ENCODE peak calls at places on chromosomes 12 and 14, in nine cellular contexts. S is NCI-H1092, H is EH, I is NCI-H2081, D is HS-5, G is tibial nerve, U is NCI-H82, Y is A549, R is kidney glomerular epithelial cell. J is an unnamed sample.

GRCh38 chr14:51424569-51425251 is 184.7 kb downstream of the TMX1 start:
- DNase-seq in S (no peak), H (peak; percentile 68), I (no peak), D (no peak), G (peak; percentile 51), U (no peak), Y (no peak), R (no peak), J (no peak)

GRCh38 chr14:30692669-30693068 is 70.5 kb downstream of the SCFD1 start:
- DNase-seq in S (no peak), H (no peak), I (no peak), D (no peak), G (no peak), U (no peak), Y (no peak), R (no peak), J (no peak)

GRCh38 chr14:85534435-85534834 is 4.5 kb downstream of the FLRT2 start:
- DNase-seq in S (no peak), H (peak; percentile 15), I (no peak), D (no peak), G (no peak), U (peak; percentile 10), Y (no peak), R (no peak), J (peak; percentile 17)

GRCh38 chr14:99146991-99147740 is 124.8 kb downstream of the BCL11B start:
- DNase-seq in S (no peak), H (no peak), I (no peak), D (no peak), G (no peak), U (no peak), Y (no peak), R (no peak), J (no peak)

GRCh38 chr12:7497661-7498060 is 5.9 kb downstream of the CD163 start:
- DNase-seq in S (no peak), H (peak; percentile 32), I (no peak), D (no peak), G (no peak), U (no peak), Y (no peak), R (no peak), J (no peak)

GRCh38 chr14:38065101-38065762 is 142.5 kb upstream of the SSTR1 start:
- DNase-seq in S (no peak), H (no peak), I (no peak), D (no peak), G (no peak), U (no peak), Y (no peak), R (no peak), J (no peak)

GRCh38 chr12:89234324-89235114 is 117.8 kb downstream of the DUSP6 start:
- DNase-seq in S (no peak), H (no peak), I (no peak), D (no peak), G (no peak), U (no peak), Y (no peak), R (no peak), J (no peak)

GRCh38 chr12:1457901-1458300 is 136.5 kb downstream of the FBXL14 start:
- DNase-seq in S (no peak), H (peak; percentile 97), I (no peak), D (peak; percentile 88), G (no peak), U (no peak), Y (no peak), R (no peak), J (peak; percentile 100)

GRCh38 chr14:56107615-56108014 is 10.6 kb upstream of the PELI2 start:
- DNase-seq in S (no peak), H (no peak), I (no peak), D (no peak), G (no peak), U (no peak), Y (no peak), R (no peak), J (no peak)

GRCh38 chr12:108640802-108641445 is 7.2 kb upstream of the SELPLG start:
- DNase-seq in S (no peak), H (peak; percentile 54), I (no peak), D (no peak), G (no peak), U (peak; percentile 71), Y (no peak), R (peak; percentile 13), J (no peak)

GRCh38 chr12:109947511-109947910 is 47.4 kb downstream of the TCHP start:
- DNase-seq in S (no peak), H (peak; percentile 92), I (no peak), D (no peak), G (no peak), U (no peak), Y (no peak), R (no peak), J (no peak)

GRCh38 chr12:34311337-34311736 is 289.0 kb downstream of the ALG10 start:
- DNase-seq in S (no peak), H (no peak), I (no peak), D (no peak), G (no peak), U (no peak), Y (no peak), R (no peak), J (no peak)

GRCh38 chr12:25058012-25058411 is 109.1 kb upstream of the BCAT1 start:
- DNase-seq in S (no peak), H (no peak), I (no peak), D (no peak), G (no peak), U (no peak), Y (no peak), R (no peak), J (no peak)

GRCh38 chr14:75917322-75918251 is 64.2 kb downstream of the TGFB3 start:
- DNase-seq in S (no peak), H (no peak), I (no peak), D (no peak), G (no peak), U (peak; percentile 35), Y (no peak), R (no peak), J (no peak)

GRCh38 chr12:26017484-26018211 is 59.2 kb downstream of the RASSF8 start:
- DNase-seq in S (no peak), H (peak; percentile 51), I (peak; percentile 30), D (no peak), G (peak; percentile 40), U (peak; percentile 83), Y (peak; percentile 21), R (no peak), J (no peak)

GRCh38 chr12:47905313-47905730 is 528 bp upstream of the VDR start:
- DNase-seq in S (peak; percentile 57), H (no peak), I (peak; percentile 73), D (no peak), G (no peak), U (no peak), Y (no peak), R (no peak), J (no peak)

GRCh38 chr14:70654609-70655008 is 12.9 kb downstream of the TTC9 start:
- DNase-seq in S (no peak), H (peak; percentile 30), I (no peak), D (no peak), G (no peak), U (no peak), Y (no peak), R (no peak), J (no peak)

GRCh38 chr12:1936406-1937320 is 18.2 kb upstream of the CACNA2D4 start:
- DNase-seq in S (peak; percentile 79), H (peak; percentile 78), I (peak; percentile 73), D (no peak), G (no peak), U (peak; percentile 51), Y (peak; percentile 13), R (peak; percentile 87), J (no peak)

GRCh38 chr12:89965993-89966392 is 257.4 kb upstream of the ATP2B1 start:
- DNase-seq in S (no peak), H (no peak), I (no peak), D (no peak), G (no peak), U (no peak), Y (no peak), R (no peak), J (no peak)

GRCh38 chr14:103329421-103330347 is 4.4 kb upstream of the EIF5 start:
- DNase-seq in S (no peak), H (peak; percentile 14), I (peak; percentile 72), D (no peak), G (peak; percentile 57), U (no peak), Y (peak; percentile 35), R (peak; percentile 39), J (no peak)

GRCh38 chr12:103728323-103728722 is 112.7 kb downstream of the NT5DC3 start:
- DNase-seq in S (no peak), H (peak; percentile 40), I (no peak), D (no peak), G (no peak), U (no peak), Y (no peak), R (no peak), J (no peak)

GRCh38 chr12:130944878-130945277 is 8.8 kb upstream of the ADGRD1 start:
- DNase-seq in S (no peak), H (no peak), I (no peak), D (no peak), G (no peak), U (no peak), Y (no peak), R (no peak), J (no peak)

GRCh38 chr14:59130472-59130871 is 58.0 kb upstream of the DAAM1 start:
- DNase-seq in S (no peak), H (no peak), I (no peak), D (no peak), G (no peak), U (peak; percentile 2), Y (no peak), R (no peak), J (no peak)

GRCh38 chr12:114864688-114865685 is 181.0 kb upstream of the TBX3 start:
- DNase-seq in S (no peak), H (peak; percentile 6), I (no peak), D (no peak), G (no peak), U (no peak), Y (no peak), R (no peak), J (no peak)

J was measured in HS-27A.